ENCODE peak calls at places on chromosomes 12 and 14, in five cellular contexts. One of them, this sample, is unnamed.

GRCh38 chr14:85444685-85445084 is 85.3 kb upstream of the FLRT2 start:
- DNase-seq in GM12864: no peak
- DNase-seq in thoracic aorta: no peak
- DNase-seq in Caco-2: no peak
- DNase-seq in WTC11: no peak
- DNase-seq in this sample: no peak

GRCh38 chr12:113485330-113485729 is 13.7 kb upstream of the LHX5 start:
- DNase-seq in thoracic aorta: no peak
- DNase-seq in Caco-2: no peak
- DNase-seq in WTC11: peak
- DNase-seq in GM12864: no peak
- DNase-seq in this sample: no peak

GRCh38 chr12:31568498-31568897 is 22.4 kb downstream of the DENND5B start:
- DNase-seq in GM12864: no peak
- DNase-seq in Caco-2: no peak
- DNase-seq in WTC11: no peak
- DNase-seq in thoracic aorta: no peak
- DNase-seq in this sample: no peak

GRCh38 chr14:27528328-27528727 is 930.5 kb upstream of the NOVA1 start:
- DNase-seq in Caco-2: no peak
- DNase-seq in GM12864: no peak
- DNase-seq in WTC11: no peak
- DNase-seq in thoracic aorta: no peak
- DNase-seq in this sample: peak

GRCh38 chr12:106633451-106633823 is 50.6 kb downstream of the RFX4 start:
- DNase-seq in WTC11: no peak
- DNase-seq in thoracic aorta: no peak
- DNase-seq in Caco-2: no peak
- DNase-seq in GM12864: no peak
- DNase-seq in this sample: no peak

GRCh38 chr12:44628180-44628579 is 247.9 kb downstream of the NELL2 start:
- DNase-seq in WTC11: no peak
- DNase-seq in GM12864: no peak
- DNase-seq in Caco-2: no peak
- DNase-seq in thoracic aorta: no peak
- DNase-seq in this sample: no peak

GRCh38 chr12:25829192-25829591 is 129.3 kb upstream of the RASSF8 start:
- DNase-seq in GM12864: no peak
- DNase-seq in WTC11: no peak
- DNase-seq in thoracic aorta: no peak
- DNase-seq in Caco-2: no peak
- DNase-seq in this sample: peak

GRCh38 chr12:132328282-132329029 is 933 bp downstream of the GALNT9 start:
- DNase-seq in WTC11: no peak
- DNase-seq in thoracic aorta: no peak
- DNase-seq in GM12864: no peak
- DNase-seq in Caco-2: no peak
- DNase-seq in this sample: no peak

GRCh38 chr12:76290963-76291859 is 57.0 kb downstream of the BBS10 start:
- DNase-seq in Caco-2: no peak
- DNase-seq in GM12864: no peak
- DNase-seq in thoracic aorta: no peak
- DNase-seq in WTC11: no peak
- DNase-seq in this sample: no peak

GRCh38 chr12:110683888-110684287 is 5.0 kb downstream of the HVCN1 start:
- DNase-seq in thoracic aorta: no peak
- DNase-seq in WTC11: no peak
- DNase-seq in Caco-2: no peak
- DNase-seq in GM12864: no peak
- DNase-seq in this sample: no peak

DNA sequence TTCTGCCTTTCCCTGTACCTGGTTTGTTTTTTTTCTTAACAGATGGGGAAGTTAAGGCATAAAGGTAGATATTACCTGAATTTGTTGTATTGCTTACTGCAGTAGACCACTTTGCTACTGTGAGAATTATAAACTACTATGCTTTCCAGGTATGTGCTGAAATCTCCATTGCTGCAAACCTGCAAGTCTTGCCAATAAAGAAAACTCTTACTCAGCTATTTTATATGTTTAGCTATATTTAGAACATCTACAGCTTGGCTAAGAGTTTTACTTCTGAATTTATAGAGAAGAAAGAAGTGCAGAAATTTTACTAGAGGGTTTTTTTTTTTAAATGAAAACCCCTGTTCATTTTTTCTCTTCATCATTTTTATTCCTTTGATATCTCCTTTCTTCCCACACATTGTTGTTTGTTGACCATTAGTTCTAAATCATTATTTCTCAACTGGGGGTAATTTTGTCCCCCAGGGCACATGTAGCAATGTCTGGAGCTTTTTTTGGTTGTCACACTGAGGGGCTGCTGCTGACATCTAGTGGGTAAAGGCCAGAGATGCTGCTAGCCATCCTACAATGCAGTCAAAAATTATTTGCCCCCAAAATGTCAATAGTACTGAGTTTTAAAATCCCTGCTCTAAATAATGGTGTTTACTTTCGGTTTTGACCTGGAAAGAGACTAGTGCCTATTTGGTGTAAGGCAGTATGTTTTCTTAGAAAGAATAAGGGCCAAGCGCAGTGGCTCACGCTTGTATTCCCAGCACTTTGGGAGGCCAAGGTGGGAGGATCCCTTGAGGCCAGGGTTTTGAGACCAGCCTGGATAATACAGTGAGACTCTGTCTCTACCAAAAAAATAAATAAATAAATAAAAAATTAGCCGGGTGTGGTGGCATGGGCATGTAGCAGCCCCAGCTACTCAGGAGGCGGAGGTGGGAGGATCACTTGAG is 48.6 kb downstream of the PCNX1 start:
- DNase-seq in GM12864: no peak
- DNase-seq in Caco-2: no peak
- DNase-seq in WTC11: no peak
- DNase-seq in thoracic aorta: no peak
- DNase-seq in this sample: no peak
- TF ChIP-seq CTCF in GM12864: peak
- TF ChIP-seq CTCF in Caco-2: peak
- TF ChIP-seq CTCF in WTC11: no peak
- TF ChIP-seq CTCF in thoracic aorta: peak
- TF ChIP-seq CTCF in this sample: peak

DNA sequence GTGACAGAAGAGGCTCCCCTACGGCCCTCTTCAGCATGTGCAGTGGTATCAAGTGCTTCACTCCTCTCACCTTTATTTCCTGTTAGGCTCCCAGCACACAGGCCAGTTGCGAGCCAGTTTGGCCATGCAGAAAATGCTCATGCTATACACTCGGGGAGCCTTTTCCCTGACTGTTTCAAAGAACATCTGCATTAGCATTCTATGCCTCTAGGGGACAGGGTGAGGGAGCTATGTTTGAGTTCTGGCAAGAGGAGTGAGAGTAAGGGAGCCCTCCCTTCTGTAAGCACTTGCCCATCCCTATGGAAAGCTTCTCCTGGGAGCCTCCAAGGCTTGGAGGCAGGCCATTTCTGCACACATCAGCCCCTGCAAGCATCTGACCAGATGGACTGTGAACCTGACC is 291.4 kb downstream of the RPS29 start:
- DNase-seq in GM12864: no peak
- DNase-seq in thoracic aorta: no peak
- DNase-seq in WTC11: no peak
- DNase-seq in Caco-2: no peak
- DNase-seq in this sample: no peak
- TF ChIP-seq CTCF in GM12864: no peak
- TF ChIP-seq CTCF in thoracic aorta: no peak
- TF ChIP-seq CTCF in WTC11: no peak
- TF ChIP-seq CTCF in Caco-2: no peak
- TF ChIP-seq CTCF in this sample: no peak

GRCh38 chr12:4268549-4269181 is 4.9 kb upstream of the CCND2 start:
- DNase-seq in GM12864: no peak
- DNase-seq in thoracic aorta: no peak
- DNase-seq in Caco-2: no peak
- DNase-seq in WTC11: no peak
- DNase-seq in this sample: no peak

GRCh38 chr12:4270016-4270669 is 3.4 kb upstream of the CCND2 start:
- DNase-seq in WTC11: peak
- DNase-seq in thoracic aorta: no peak
- DNase-seq in GM12864: no peak
- DNase-seq in Caco-2: no peak
- DNase-seq in this sample: no peak

GRCh38 chr12:4267904-4268548 is 5.5 kb upstream of the CCND2 start:
- DNase-seq in thoracic aorta: no peak
- DNase-seq in GM12864: no peak
- DNase-seq in WTC11: no peak
- DNase-seq in Caco-2: no peak
- DNase-seq in this sample: no peak

GRCh38 chr12:4270670-4271432 is 2.7 kb upstream of the CCND2 start:
- DNase-seq in thoracic aorta: no peak
- DNase-seq in GM12864: no peak
- DNase-seq in Caco-2: peak
- DNase-seq in WTC11: peak
- DNase-seq in this sample: no peak

GRCh38 chr12:4269279-4269991 is 4.1 kb upstream of the CCND2 start:
- DNase-seq in thoracic aorta: peak
- DNase-seq in Caco-2: peak
- DNase-seq in WTC11: peak
- DNase-seq in GM12864: no peak
- DNase-seq in this sample: peak
- TF ChIP-seq CTCF in thoracic aorta: peak
- TF ChIP-seq CTCF in Caco-2: peak
- TF ChIP-seq CTCF in WTC11: no peak
- TF ChIP-seq CTCF in GM12864: peak
- TF ChIP-seq CTCF in this sample: peak

DNA sequence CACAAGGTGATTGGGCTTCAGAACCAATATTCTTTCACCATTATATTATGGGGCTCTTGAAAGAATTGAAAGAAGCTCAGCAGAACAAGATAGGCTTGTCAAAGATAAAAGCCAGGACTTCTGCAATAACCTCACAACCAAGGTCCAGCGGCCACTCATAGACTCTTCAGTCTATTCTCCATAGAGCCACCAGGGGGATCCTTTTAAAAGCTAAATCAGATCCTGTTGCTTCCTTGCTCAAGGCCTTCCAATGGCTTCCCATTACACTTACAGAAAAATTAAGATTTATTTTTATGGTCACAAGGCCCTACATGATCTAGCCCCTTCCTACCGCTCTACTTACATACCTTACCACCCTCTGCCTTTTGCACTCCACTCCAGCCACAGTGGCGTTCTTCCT is 169.6 kb downstream of the C12orf42 start:
- DNase-seq in Caco-2: no peak
- DNase-seq in GM12864: no peak
- DNase-seq in thoracic aorta: no peak
- DNase-seq in WTC11: peak
- DNase-seq in this sample: no peak
- TF ChIP-seq CTCF in Caco-2: peak
- TF ChIP-seq CTCF in GM12864: peak
- TF ChIP-seq CTCF in thoracic aorta: no peak
- TF ChIP-seq CTCF in WTC11: peak
- TF ChIP-seq CTCF in this sample: peak

DNA sequence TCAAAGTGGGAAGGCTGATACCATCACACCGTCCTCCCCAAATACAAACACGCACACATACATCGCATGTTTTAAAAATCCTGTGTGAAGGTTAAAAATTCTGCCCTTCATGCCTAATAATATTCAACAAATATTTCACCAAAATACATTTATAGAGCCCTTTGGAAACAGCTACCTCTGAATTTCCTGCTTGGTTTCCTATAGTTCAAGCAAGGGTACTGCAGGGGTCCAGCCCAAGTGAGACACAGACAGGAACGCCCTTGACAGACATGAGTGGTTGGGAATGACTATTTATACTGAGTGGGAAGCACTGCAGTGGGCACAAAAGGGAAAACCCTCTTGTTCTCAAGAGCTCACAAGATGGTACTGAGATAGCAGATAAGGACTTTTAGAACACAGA is 51.0 kb downstream of the ST8SIA1 start:
- DNase-seq in Caco-2: no peak
- DNase-seq in thoracic aorta: no peak
- DNase-seq in GM12864: no peak
- DNase-seq in WTC11: no peak
- DNase-seq in this sample: no peak
- TF ChIP-seq CTCF in Caco-2: no peak
- TF ChIP-seq CTCF in thoracic aorta: peak
- TF ChIP-seq CTCF in GM12864: no peak
- TF ChIP-seq CTCF in WTC11: no peak
- TF ChIP-seq CTCF in this sample: no peak

GRCh38 chr14:54646576-54647130 is 79.7 kb downstream of the SAMD4A start:
- DNase-seq in Caco-2: no peak
- DNase-seq in WTC11: no peak
- DNase-seq in GM12864: no peak
- DNase-seq in thoracic aorta: no peak
- DNase-seq in this sample: no peak

GRCh38 chr14:54642121-54642520 is 75.2 kb downstream of the SAMD4A start:
- DNase-seq in WTC11: no peak
- DNase-seq in Caco-2: no peak
- DNase-seq in GM12864: no peak
- DNase-seq in thoracic aorta: no peak
- DNase-seq in this sample: no peak

GRCh38 chr14:54640480-54640879 is 73.6 kb downstream of the SAMD4A start:
- DNase-seq in GM12864: no peak
- DNase-seq in Caco-2: no peak
- DNase-seq in thoracic aorta: no peak
- DNase-seq in WTC11: no peak
- DNase-seq in this sample: no peak

GRCh38 chr14:54643696-54644176 is 76.8 kb downstream of the SAMD4A start:
- DNase-seq in WTC11: no peak
- DNase-seq in Caco-2: peak
- DNase-seq in GM12864: no peak
- DNase-seq in thoracic aorta: no peak
- DNase-seq in this sample: no peak

GRCh38 chr14:54642950-54643695 is 76.2 kb downstream of the SAMD4A start:
- DNase-seq in Caco-2: peak
- DNase-seq in thoracic aorta: no peak
- DNase-seq in GM12864: no peak
- DNase-seq in WTC11: no peak
- DNase-seq in this sample: no peak
- TF ChIP-seq CTCF in Caco-2: peak
- TF ChIP-seq CTCF in thoracic aorta: no peak
- TF ChIP-seq CTCF in GM12864: peak
- TF ChIP-seq CTCF in WTC11: no peak
- TF ChIP-seq CTCF in this sample: peak

DNA sequence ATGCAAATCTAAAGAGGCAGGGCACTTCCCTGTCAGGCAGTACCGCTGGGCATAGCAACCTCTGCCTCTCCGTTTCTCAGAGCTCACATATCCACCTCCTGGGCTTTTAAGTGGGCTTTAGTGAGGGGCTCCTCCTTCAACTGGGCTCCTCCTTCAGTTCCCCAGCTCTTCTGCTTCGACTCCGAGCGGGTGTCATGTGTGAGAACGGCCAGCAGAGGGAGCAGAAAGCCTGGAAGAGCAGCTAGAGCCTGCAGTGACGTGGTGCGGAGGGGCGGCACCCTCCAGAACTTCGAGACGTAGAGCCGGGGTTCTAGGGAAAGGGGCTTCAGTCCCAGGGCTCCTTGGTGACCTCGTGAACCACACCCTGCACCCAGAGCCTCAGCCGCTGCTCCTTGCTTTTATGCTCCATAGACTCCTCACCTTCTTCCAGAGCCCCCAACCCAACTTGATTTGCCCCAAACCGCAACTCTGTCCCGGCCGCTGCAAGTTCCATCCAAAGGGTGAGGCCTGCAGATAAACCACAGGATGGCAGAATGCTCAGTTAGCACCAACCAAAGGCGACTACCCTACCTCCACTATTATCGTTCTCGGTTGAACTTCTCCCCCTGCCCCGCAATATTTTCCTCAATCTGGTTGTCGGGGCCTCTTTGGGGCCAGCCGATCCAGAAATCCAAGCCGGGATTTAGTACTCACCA is 383 bp upstream of the GLI1 start:
- DNase-seq in thoracic aorta: peak
- DNase-seq in WTC11: peak
- DNase-seq in GM12864: peak
- DNase-seq in Caco-2: peak
- DNase-seq in this sample: peak
- TF ChIP-seq CTCF in thoracic aorta: peak
- TF ChIP-seq CTCF in WTC11: peak
- TF ChIP-seq CTCF in GM12864: peak
- TF ChIP-seq CTCF in Caco-2: peak
- TF ChIP-seq CTCF in this sample: peak